ENCODE peak calls at places on chromosomes 12 and 14, in four cellular contexts. S is heart right ventricle, I is HL-60, L is left ventricle myocardium inferior. H is an unnamed sample.

GRCh38 chr14:100308112-100308792 is 2.0 kb upstream of the SLC25A29 start:
- DNase-seq in S (no peak), I (no peak), L (no peak), H (no peak)

GRCh38 chr12:64688715-64689114 is 70.5 kb downstream of the GNS start:
- DNase-seq in S (no peak), I (no peak), L (no peak), H (no peak)

GRCh38 chr14:81344461-81345160 is 55.5 kb downstream of the STON2 start:
- DNase-seq in S (no peak), I (no peak), L (no peak), H (no peak)

GRCh38 chr14:92105845-92106094 is 612 bp downstream of the ATXN3 start:
- DNase-seq in S (peak; percentile 72), I (peak; percentile 63), L (peak; percentile 63), H (no peak)

GRCh38 chr12:76374395-76375020 is 26.3 kb upstream of the BBS10 start:
- DNase-seq in S (no peak), I (no peak), L (no peak), H (no peak)

GRCh38 chr12:87960557-87960956 is 68.6 kb downstream of the C12orf50 start:
- DNase-seq in S (no peak), I (no peak), L (no peak), H (no peak)

GRCh38 chr12:94638521-94638920 is 11.8 kb downstream of the TMCC3 start:
- DNase-seq in S (no peak), I (no peak), L (no peak), H (no peak)

GRCh38 chr14:63045612-63046320 is 508 bp upstream of the KCNH5 start:
- DNase-seq in S (no peak), I (no peak), L (no peak), H (no peak)

GRCh38 chr14:39266589-39266870 is 32.8 kb downstream of the MIA2 start:
- DNase-seq in S (no peak), I (no peak), L (no peak), H (no peak)

GRCh38 chr12:42969357-42969756 is 379.8 kb upstream of the PRICKLE1 start:
- DNase-seq in S (peak; percentile 78), I (no peak), L (peak; percentile 32), H (no peak)

GRCh38 chr12:57101892-57102695 is 9.1 kb downstream of the STAT6 start:
- DNase-seq in S (no peak), I (peak; percentile 75), L (no peak), H (no peak)

GRCh38 chr12:125148316-125148715 is 83.1 kb downstream of the AACS start:
- DNase-seq in S (no peak), I (no peak), L (no peak), H (no peak)

GRCh38 chr12:41277019-41277770 is 89.1 kb downstream of the PDZRN4 start:
- DNase-seq in S (no peak), I (peak; percentile 34), L (no peak), H (peak; percentile 29)

GRCh38 chr14:39488600-39488999 is 56.4 kb upstream of the FBXO33 start:
- DNase-seq in S (no peak), I (no peak), L (no peak), H (no peak)

GRCh38 chr14:89731534-89731933 is 223.0 kb downstream of the EFCAB11 start:
- DNase-seq in S (no peak), I (no peak), L (no peak), H (no peak)

GRCh38 chr12:86774841-86775386 is 518.7 kb upstream of the MGAT4C start:
- DNase-seq in S (no peak), I (no peak), L (no peak), H (no peak)

GRCh38 chr12:30939234-30939633 is 12.7 kb downstream of the TSPAN11 start:
- DNase-seq in S (no peak), I (no peak), L (no peak), H (no peak)

GRCh38 chr12:56988207-56988739 is 18.1 kb downstream of the ZBTB39 start:
- DNase-seq in S (peak; percentile 57), I (peak; percentile 55), L (no peak), H (no peak)

GRCh38 chr12:1594045-1594294 is 411 bp downstream of the FBXL14 start:
- DNase-seq in S (peak; percentile 71), I (peak; percentile 64), L (peak; percentile 76), H (no peak)

GRCh38 chr12:116551151-116551550 is 8.0 kb upstream of the MAP1LC3B2 start:
- DNase-seq in S (no peak), I (no peak), L (no peak), H (no peak)

GRCh38 chr14:48622980-48623379 is 947.6 kb upstream of the MDGA2 start:
- DNase-seq in S (no peak), I (no peak), L (no peak), H (no peak)

GRCh38 chr12:7588703-7589329 is 76.9 kb downstream of the APOBEC1 start:
- DNase-seq in S (peak; percentile 57), I (peak; percentile 84), L (no peak), H (peak; percentile 60)

GRCh38 chr14:54256156-54256555 is 140.7 kb upstream of the CDKN3 start:
- DNase-seq in S (no peak), I (no peak), L (no peak), H (no peak)

GRCh38 chr12:108950991-108951739 is 69.7 kb downstream of the SVOP start:
- DNase-seq in S (peak; percentile 63), I (peak; percentile 62), L (peak; percentile 67), H (peak; percentile 65)

GRCh38 chr12:122656298-122656697 is 46.9 kb downstream of the HCAR2 start:
- DNase-seq in S (no peak), I (no peak), L (no peak), H (no peak)

GRCh38 chr12:79959484-79959883 is 24.6 kb upstream of the PPP1R12A start:
- DNase-seq in S (peak; percentile 29), I (no peak), L (no peak), H (no peak)

GRCh38 chr14:86038401-86038985 is 508.5 kb downstream of the FLRT2 start:
- DNase-seq in S (peak; percentile 11), I (peak; percentile 52), L (no peak), H (peak; percentile 42)

GRCh38 chr12:96195845-96196451 is 1.8 kb downstream of the ELK3 start:
- DNase-seq in S (no peak), I (no peak), L (no peak), H (no peak)

GRCh38 chr14:40004871-40005503 is 572.8 kb upstream of the FBXO33 start:
- DNase-seq in S (no peak), I (no peak), L (no peak), H (no peak)

GRCh38 chr12:118317729-118318128 is 55.0 kb downstream of the TAOK3 start:
- DNase-seq in S (no peak), I (no peak), L (no peak), H (no peak)

GRCh38 chr12:109671482-109671881 is 42.1 kb upstream of the FAM222A start:
- DNase-seq in S (no peak), I (no peak), L (no peak), H (no peak)

GRCh38 chr12:21677622-21678277 is 20.1 kb upstream of the LDHB start:
- DNase-seq in S (no peak), I (no peak), L (no peak), H (no peak)

DNA sequence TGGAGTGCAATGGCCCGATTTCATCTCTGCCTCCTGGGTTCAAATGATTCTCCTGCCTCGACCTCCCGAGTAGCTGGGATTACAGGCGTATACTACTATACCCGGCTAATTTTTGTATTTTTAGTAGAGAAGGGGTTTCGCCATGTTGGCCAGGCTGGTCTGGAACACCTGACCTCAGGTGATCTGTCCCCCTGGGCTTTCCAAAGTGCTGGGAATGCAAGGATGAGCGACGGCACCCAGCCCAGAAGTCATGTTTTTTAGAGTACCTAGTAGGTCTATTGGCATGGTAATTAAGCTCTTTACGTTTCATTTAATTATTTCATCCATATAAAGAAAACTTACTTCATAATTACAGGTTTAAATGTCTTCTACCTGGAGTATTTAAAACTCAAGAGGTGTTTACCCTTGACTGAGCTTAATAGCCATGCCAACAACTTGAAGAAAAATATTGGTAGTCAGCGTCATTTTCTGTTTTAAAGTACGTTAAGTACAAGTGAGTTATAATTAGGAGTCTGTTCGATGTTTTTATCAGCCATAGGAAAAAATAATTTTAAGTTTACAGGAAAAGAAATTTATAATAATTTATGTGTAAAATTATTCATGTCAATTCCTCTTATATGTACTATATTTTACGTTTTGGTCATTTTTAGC is 4.0 kb downstream of the TMPO start:
- DNase-seq in S (no peak), I (no peak), L (no peak), H (no peak)
- H3K4me3 ChIP-seq in S (peak overlapping the region; percentile 94), I (peak overlapping the region; percentile 74), L (no peak overlapping the region), H (no peak overlapping the region)

GRCh38 chr14:50780393-50780792 is 50.6 kb downstream of the NIN start:
- DNase-seq in S (no peak), I (no peak), L (no peak), H (no peak)

GRCh38 chr14:50786821-50787464 is 44.0 kb downstream of the NIN start:
- DNase-seq in S (no peak), I (no peak), L (no peak), H (no peak)

GRCh38 chr14:50783542-50783941 is 47.4 kb downstream of the NIN start:
- DNase-seq in S (no peak), I (no peak), L (no peak), H (no peak)

GRCh38 chr14:50785506-50786063 is 45.4 kb downstream of the NIN start:
- DNase-seq in S (no peak), I (no peak), L (no peak), H (no peak)

GRCh38 chr14:50784683-50785505 is 46.1 kb downstream of the NIN start:
- DNase-seq in S (no peak), I (no peak), L (no peak), H (no peak)
- H3K4me3 ChIP-seq in S (no peak overlapping the region), I (no peak overlapping the region), L (peak overlapping the region; percentile 17), H (no peak overlapping the region)

GRCh38 chr12:49707127-49707811 is at the start of gene FMNL3:
- DNase-seq in S (peak; percentile 97), I (peak; percentile 96), L (peak; percentile 99), H (peak; percentile 91)
- H3K4me3 ChIP-seq in S (peak within 1 kb of the TSS; percentile 98), I (peak within 1 kb of the TSS; percentile 81), L (peak within 1 kb of the TSS; percentile 96), H (peak within 1 kb of the TSS; percentile 65)

GRCh38 chr12:113475451-113476085 is 3.9 kb upstream of the LHX5 start:
- DNase-seq in S (no peak), I (no peak), L (no peak), H (no peak)
- H3K4me3 ChIP-seq in S (no peak overlapping the region), I (no peak overlapping the region), L (peak overlapping the region; percentile 42), H (no peak overlapping the region)

H was measured in Jurkat, Clone E6-1.